ENCODE peak calls at places on chromosomes 2 and 18, in six cellular contexts. One of them, this sample, is unnamed.

GRCh38 chr2:54773838-54774237 is 50.4 kb downstream of the EML6 start:
- DNase-seq in HCEC 1CT: peak
- DNase-seq in T-helper 2 cell: no peak
- DNase-seq in NCI-H524: no peak
- DNase-seq in B cell: no peak
- DNase-seq in left ventricle myocardium inferior: no peak
- DNase-seq in this sample: no peak

GRCh38 chr2:232781765-232782164 is 5.4 kb upstream of the KCNJ13 start:
- DNase-seq in HCEC 1CT: peak
- DNase-seq in NCI-H524: no peak
- DNase-seq in left ventricle myocardium inferior: no peak
- DNase-seq in T-helper 2 cell: no peak
- DNase-seq in B cell: no peak
- DNase-seq in this sample: no peak

GRCh38 chr18:57803119-57803969 is at the start of gene ATP8B1:
- DNase-seq in left ventricle myocardium inferior: peak
- DNase-seq in NCI-H524: peak
- DNase-seq in T-helper 2 cell: no peak
- DNase-seq in B cell: peak
- DNase-seq in HCEC 1CT: peak
- DNase-seq in this sample: peak

GRCh38 chr2:163617517-163617916 is 118.3 kb downstream of the FIGN start:
- DNase-seq in B cell: no peak
- DNase-seq in T-helper 2 cell: no peak
- DNase-seq in NCI-H524: no peak
- DNase-seq in HCEC 1CT: no peak
- DNase-seq in left ventricle myocardium inferior: no peak
- DNase-seq in this sample: no peak

GRCh38 chr2:102282646-102283045 is 28.7 kb upstream of the IL1RL1 start:
- DNase-seq in HCEC 1CT: no peak
- DNase-seq in left ventricle myocardium inferior: no peak
- DNase-seq in B cell: no peak
- DNase-seq in NCI-H524: no peak
- DNase-seq in T-helper 2 cell: no peak
- DNase-seq in this sample: no peak

GRCh38 chr2:235570256-235570655 is 76.4 kb downstream of the AGAP1 start:
- DNase-seq in NCI-H524: no peak
- DNase-seq in HCEC 1CT: no peak
- DNase-seq in left ventricle myocardium inferior: no peak
- DNase-seq in T-helper 2 cell: no peak
- DNase-seq in B cell: no peak
- DNase-seq in this sample: no peak

GRCh38 chr2:112705576-112705975 is 15.2 kb upstream of the NT5DC4 start:
- DNase-seq in left ventricle myocardium inferior: no peak
- DNase-seq in NCI-H524: no peak
- DNase-seq in HCEC 1CT: no peak
- DNase-seq in B cell: no peak
- DNase-seq in T-helper 2 cell: no peak
- DNase-seq in this sample: peak

GRCh38 chr2:219887870-219888269 is 260.4 kb downstream of the SLC4A3 start:
- DNase-seq in B cell: no peak
- DNase-seq in NCI-H524: no peak
- DNase-seq in HCEC 1CT: no peak
- DNase-seq in left ventricle myocardium inferior: no peak
- DNase-seq in T-helper 2 cell: no peak
- DNase-seq in this sample: no peak

GRCh38 chr2:210616074-210616473 is 59.7 kb downstream of the CPS1 start:
- DNase-seq in B cell: no peak
- DNase-seq in HCEC 1CT: no peak
- DNase-seq in left ventricle myocardium inferior: no peak
- DNase-seq in NCI-H524: no peak
- DNase-seq in T-helper 2 cell: no peak
- DNase-seq in this sample: no peak

GRCh38 chr2:84905181-84906107 is at the start of gene TMSB10:
- DNase-seq in B cell: peak
- DNase-seq in HCEC 1CT: peak
- DNase-seq in T-helper 2 cell: peak
- DNase-seq in left ventricle myocardium inferior: peak
- DNase-seq in NCI-H524: peak
- DNase-seq in this sample: peak

GRCh38 chr2:224217233-224217961 is 178.3 kb upstream of the SERPINE2 start:
- DNase-seq in T-helper 2 cell: no peak
- DNase-seq in B cell: no peak
- DNase-seq in NCI-H524: no peak
- DNase-seq in left ventricle myocardium inferior: no peak
- DNase-seq in HCEC 1CT: no peak
- DNase-seq in this sample: no peak

GRCh38 chr2:9065901-9066300 is 62.4 kb upstream of the MBOAT2 start:
- DNase-seq in T-helper 2 cell: no peak
- DNase-seq in NCI-H524: no peak
- DNase-seq in B cell: no peak
- DNase-seq in left ventricle myocardium inferior: no peak
- DNase-seq in HCEC 1CT: no peak
- DNase-seq in this sample: no peak

GRCh38 chr2:20443276-20443920 is 3.5 kb upstream of the RHOB start:
- DNase-seq in NCI-H524: peak
- DNase-seq in B cell: no peak
- DNase-seq in T-helper 2 cell: no peak
- DNase-seq in left ventricle myocardium inferior: no peak
- DNase-seq in HCEC 1CT: no peak
- DNase-seq in this sample: peak

GRCh38 chr2:222884114-222884764 is 23.4 kb downstream of the ACSL3 start:
- DNase-seq in HCEC 1CT: no peak
- DNase-seq in B cell: no peak
- DNase-seq in NCI-H524: no peak
- DNase-seq in left ventricle myocardium inferior: no peak
- DNase-seq in T-helper 2 cell: no peak
- DNase-seq in this sample: no peak

GRCh38 chr2:183541766-183542165 is 417.5 kb downstream of the NUP35 start:
- DNase-seq in T-helper 2 cell: no peak
- DNase-seq in NCI-H524: no peak
- DNase-seq in B cell: no peak
- DNase-seq in HCEC 1CT: peak
- DNase-seq in left ventricle myocardium inferior: no peak
- DNase-seq in this sample: no peak

GRCh38 chr18:58496937-58497336 is 132.0 kb downstream of the ALPK2 start:
- DNase-seq in B cell: no peak
- DNase-seq in left ventricle myocardium inferior: no peak
- DNase-seq in T-helper 2 cell: no peak
- DNase-seq in NCI-H524: peak
- DNase-seq in HCEC 1CT: peak
- DNase-seq in this sample: no peak

GRCh38 chr2:241417626-241418025 is 61.5 kb downstream of the FARP2 start:
- DNase-seq in NCI-H524: no peak
- DNase-seq in T-helper 2 cell: no peak
- DNase-seq in left ventricle myocardium inferior: no peak
- DNase-seq in HCEC 1CT: no peak
- DNase-seq in B cell: no peak
- DNase-seq in this sample: no peak

GRCh38 chr2:231781798-231782726 is 980 bp upstream of the PDE6D start:
- DNase-seq in T-helper 2 cell: no peak
- DNase-seq in NCI-H524: peak
- DNase-seq in B cell: no peak
- DNase-seq in left ventricle myocardium inferior: no peak
- DNase-seq in HCEC 1CT: peak
- DNase-seq in this sample: no peak

This sample was measured in right lobe of liver.